ENCODE peak calls at places on chromosomes 5 and 9, in nine cellular contexts. One of them, this sample, is unnamed.

GRCh38 chr9:69874301-69875060 is 53.9 kb downstream of the CFAP95 start:
- DNase-seq in activated T-cell treated with anti-CD3 and anti-CD28 coated beads, Interleukin-2, amount 50 U/mL, for 72 hours: no peak
- DNase-seq in D341Med: no peak
- DNase-seq in mesendoderm: peak; percentile 31
- DNase-seq in NCI-H524 treated with DMSO at 0.1 percent for 48 hours: no peak
- DNase-seq in activated T-helper 1 cell treated with Interleukin-2 at 50 U/mL for 16 hours: no peak
- DNase-seq in germinal center: no peak
- DNase-seq in dorsolateral prefrontal cortex: no peak
- DNase-seq in C1 segment of cervical spinal cord: no peak
- DNase-seq in this sample: no peak

GRCh38 chr9:99197987-99198386 is 23.8 kb downstream of the ALG2 start:
- DNase-seq in D341Med: no peak
- DNase-seq in germinal center: no peak
- DNase-seq in C1 segment of cervical spinal cord: no peak
- DNase-seq in NCI-H524 treated with DMSO at 0.1 percent for 48 hours: no peak
- DNase-seq in activated T-cell treated with anti-CD3 and anti-CD28 coated beads, Interleukin-2, amount 50 U/mL, for 72 hours: no peak
- DNase-seq in activated T-helper 1 cell treated with Interleukin-2 at 50 U/mL for 16 hours: no peak
- DNase-seq in dorsolateral prefrontal cortex: no peak
- DNase-seq in mesendoderm: peak; percentile 22
- DNase-seq in this sample: no peak

GRCh38 chr5:145775893-145776444 is 59.2 kb downstream of the PRELID2 start:
- DNase-seq in NCI-H524 treated with DMSO at 0.1 percent for 48 hours: no peak
- DNase-seq in germinal center: no peak
- DNase-seq in D341Med: no peak
- DNase-seq in activated T-helper 1 cell treated with Interleukin-2 at 50 U/mL for 16 hours: no peak
- DNase-seq in C1 segment of cervical spinal cord: no peak
- DNase-seq in dorsolateral prefrontal cortex: no peak
- DNase-seq in mesendoderm: no peak
- DNase-seq in activated T-cell treated with anti-CD3 and anti-CD28 coated beads, Interleukin-2, amount 50 U/mL, for 72 hours: no peak
- DNase-seq in this sample: no peak

GRCh38 chr9:81653240-81653639 is 36.1 kb downstream of the TLE1 start:
- DNase-seq in NCI-H524 treated with DMSO at 0.1 percent for 48 hours: no peak
- DNase-seq in activated T-helper 1 cell treated with Interleukin-2 at 50 U/mL for 16 hours: no peak
- DNase-seq in mesendoderm: no peak
- DNase-seq in germinal center: no peak
- DNase-seq in C1 segment of cervical spinal cord: no peak
- DNase-seq in dorsolateral prefrontal cortex: no peak
- DNase-seq in D341Med: no peak
- DNase-seq in activated T-cell treated with anti-CD3 and anti-CD28 coated beads, Interleukin-2, amount 50 U/mL, for 72 hours: no peak
- DNase-seq in this sample: no peak

GRCh38 chr5:151772029-151772867 is 494 bp downstream of the G3BP1 start:
- DNase-seq in activated T-helper 1 cell treated with Interleukin-2 at 50 U/mL for 16 hours: no peak
- DNase-seq in dorsolateral prefrontal cortex: peak; percentile 43
- DNase-seq in activated T-cell treated with anti-CD3 and anti-CD28 coated beads, Interleukin-2, amount 50 U/mL, for 72 hours: peak; percentile 53
- DNase-seq in germinal center: peak; percentile 40
- DNase-seq in mesendoderm: peak; percentile 63
- DNase-seq in NCI-H524 treated with DMSO at 0.1 percent for 48 hours: no peak
- DNase-seq in D341Med: peak; percentile 71
- DNase-seq in C1 segment of cervical spinal cord: peak; percentile 68
- DNase-seq in this sample: no peak

GRCh38 chr9:97982191-97982718 is 886 bp upstream of the ANP32B start:
- DNase-seq in NCI-H524 treated with DMSO at 0.1 percent for 48 hours: no peak
- DNase-seq in C1 segment of cervical spinal cord: no peak
- DNase-seq in dorsolateral prefrontal cortex: no peak
- DNase-seq in D341Med: no peak
- DNase-seq in germinal center: no peak
- DNase-seq in activated T-cell treated with anti-CD3 and anti-CD28 coated beads, Interleukin-2, amount 50 U/mL, for 72 hours: no peak
- DNase-seq in mesendoderm: no peak
- DNase-seq in activated T-helper 1 cell treated with Interleukin-2 at 50 U/mL for 16 hours: no peak
- DNase-seq in this sample: no peak

GRCh38 chr5:138605254-138605972 is 30.2 kb upstream of the HSPA9 start:
- DNase-seq in mesendoderm: no peak
- DNase-seq in dorsolateral prefrontal cortex: no peak
- DNase-seq in activated T-helper 1 cell treated with Interleukin-2 at 50 U/mL for 16 hours: no peak
- DNase-seq in NCI-H524 treated with DMSO at 0.1 percent for 48 hours: no peak
- DNase-seq in activated T-cell treated with anti-CD3 and anti-CD28 coated beads, Interleukin-2, amount 50 U/mL, for 72 hours: no peak
- DNase-seq in D341Med: no peak
- DNase-seq in germinal center: no peak
- DNase-seq in C1 segment of cervical spinal cord: no peak
- DNase-seq in this sample: no peak

GRCh38 chr9:130694205-130694604 is 625 bp downstream of the EXOSC2 start:
- DNase-seq in activated T-helper 1 cell treated with Interleukin-2 at 50 U/mL for 16 hours: no peak
- DNase-seq in germinal center: no peak
- DNase-seq in NCI-H524 treated with DMSO at 0.1 percent for 48 hours: no peak
- DNase-seq in dorsolateral prefrontal cortex: no peak
- DNase-seq in D341Med: no peak
- DNase-seq in C1 segment of cervical spinal cord: no peak
- DNase-seq in mesendoderm: no peak
- DNase-seq in activated T-cell treated with anti-CD3 and anti-CD28 coated beads, Interleukin-2, amount 50 U/mL, for 72 hours: no peak
- DNase-seq in this sample: no peak

GRCh38 chr9:131986576-131986975 is 93.1 kb downstream of the MED27 start:
- DNase-seq in activated T-cell treated with anti-CD3 and anti-CD28 coated beads, Interleukin-2, amount 50 U/mL, for 72 hours: no peak
- DNase-seq in D341Med: no peak
- DNase-seq in mesendoderm: no peak
- DNase-seq in NCI-H524 treated with DMSO at 0.1 percent for 48 hours: no peak
- DNase-seq in C1 segment of cervical spinal cord: no peak
- DNase-seq in dorsolateral prefrontal cortex: no peak
- DNase-seq in activated T-helper 1 cell treated with Interleukin-2 at 50 U/mL for 16 hours: no peak
- DNase-seq in germinal center: no peak
- DNase-seq in this sample: no peak

GRCh38 chr9:35481347-35481975 is 8.4 kb upstream of the RUSC2 start:
- DNase-seq in C1 segment of cervical spinal cord: no peak
- DNase-seq in NCI-H524 treated with DMSO at 0.1 percent for 48 hours: no peak
- DNase-seq in activated T-helper 1 cell treated with Interleukin-2 at 50 U/mL for 16 hours: no peak
- DNase-seq in mesendoderm: peak; percentile 60
- DNase-seq in germinal center: peak; percentile 16
- DNase-seq in dorsolateral prefrontal cortex: no peak
- DNase-seq in D341Med: peak; percentile 60
- DNase-seq in activated T-cell treated with anti-CD3 and anti-CD28 coated beads, Interleukin-2, amount 50 U/mL, for 72 hours: peak; percentile 44
- DNase-seq in this sample: no peak

GRCh38 chr5:148507644-148508043 is 123.9 kb downstream of the FBXO38 start:
- DNase-seq in C1 segment of cervical spinal cord: no peak
- DNase-seq in activated T-helper 1 cell treated with Interleukin-2 at 50 U/mL for 16 hours: no peak
- DNase-seq in mesendoderm: no peak
- DNase-seq in germinal center: no peak
- DNase-seq in activated T-cell treated with anti-CD3 and anti-CD28 coated beads, Interleukin-2, amount 50 U/mL, for 72 hours: no peak
- DNase-seq in NCI-H524 treated with DMSO at 0.1 percent for 48 hours: no peak
- DNase-seq in D341Med: no peak
- DNase-seq in dorsolateral prefrontal cortex: no peak
- DNase-seq in this sample: no peak

GRCh38 chr5:176762489-176762888 is 47.9 kb upstream of the UNC5A start:
- DNase-seq in activated T-cell treated with anti-CD3 and anti-CD28 coated beads, Interleukin-2, amount 50 U/mL, for 72 hours: no peak
- DNase-seq in D341Med: no peak
- DNase-seq in dorsolateral prefrontal cortex: no peak
- DNase-seq in NCI-H524 treated with DMSO at 0.1 percent for 48 hours: no peak
- DNase-seq in mesendoderm: peak; percentile 44
- DNase-seq in C1 segment of cervical spinal cord: no peak
- DNase-seq in activated T-helper 1 cell treated with Interleukin-2 at 50 U/mL for 16 hours: no peak
- DNase-seq in germinal center: no peak
- DNase-seq in this sample: no peak

GRCh38 chr9:7862170-7862569 is 62.6 kb upstream of the DMAC1 start:
- DNase-seq in C1 segment of cervical spinal cord: no peak
- DNase-seq in activated T-cell treated with anti-CD3 and anti-CD28 coated beads, Interleukin-2, amount 50 U/mL, for 72 hours: no peak
- DNase-seq in NCI-H524 treated with DMSO at 0.1 percent for 48 hours: no peak
- DNase-seq in dorsolateral prefrontal cortex: no peak
- DNase-seq in activated T-helper 1 cell treated with Interleukin-2 at 50 U/mL for 16 hours: no peak
- DNase-seq in D341Med: no peak
- DNase-seq in mesendoderm: no peak
- DNase-seq in germinal center: no peak
- DNase-seq in this sample: no peak

GRCh38 chr5:98921947-98922508 is 6.8 kb downstream of the CHD1 start:
- DNase-seq in NCI-H524 treated with DMSO at 0.1 percent for 48 hours: no peak
- DNase-seq in C1 segment of cervical spinal cord: no peak
- DNase-seq in germinal center: no peak
- DNase-seq in mesendoderm: no peak
- DNase-seq in dorsolateral prefrontal cortex: no peak
- DNase-seq in activated T-helper 1 cell treated with Interleukin-2 at 50 U/mL for 16 hours: no peak
- DNase-seq in activated T-cell treated with anti-CD3 and anti-CD28 coated beads, Interleukin-2, amount 50 U/mL, for 72 hours: no peak
- DNase-seq in D341Med: no peak
- DNase-seq in this sample: no peak

GRCh38 chr9:93680445-93681315 is 104.3 kb downstream of the PHF2 start:
- DNase-seq in C1 segment of cervical spinal cord: no peak
- DNase-seq in mesendoderm: no peak
- DNase-seq in activated T-helper 1 cell treated with Interleukin-2 at 50 U/mL for 16 hours: no peak
- DNase-seq in D341Med: peak; percentile 33
- DNase-seq in NCI-H524 treated with DMSO at 0.1 percent for 48 hours: no peak
- DNase-seq in activated T-cell treated with anti-CD3 and anti-CD28 coated beads, Interleukin-2, amount 50 U/mL, for 72 hours: no peak
- DNase-seq in germinal center: no peak
- DNase-seq in dorsolateral prefrontal cortex: peak; percentile 19
- DNase-seq in this sample: no peak

GRCh38 chr5:35954175-35954574 is 15.8 kb upstream of the CAPSL start:
- DNase-seq in mesendoderm: peak; percentile 11
- DNase-seq in activated T-helper 1 cell treated with Interleukin-2 at 50 U/mL for 16 hours: no peak
- DNase-seq in D341Med: no peak
- DNase-seq in germinal center: no peak
- DNase-seq in C1 segment of cervical spinal cord: no peak
- DNase-seq in activated T-cell treated with anti-CD3 and anti-CD28 coated beads, Interleukin-2, amount 50 U/mL, for 72 hours: peak; percentile 16
- DNase-seq in NCI-H524 treated with DMSO at 0.1 percent for 48 hours: no peak
- DNase-seq in dorsolateral prefrontal cortex: no peak
- DNase-seq in this sample: no peak

GRCh38 chr5:103224894-103225246 is 33.7 kb upstream of the MACIR start:
- DNase-seq in NCI-H524 treated with DMSO at 0.1 percent for 48 hours: no peak
- DNase-seq in D341Med: no peak
- DNase-seq in C1 segment of cervical spinal cord: no peak
- DNase-seq in activated T-helper 1 cell treated with Interleukin-2 at 50 U/mL for 16 hours: no peak
- DNase-seq in dorsolateral prefrontal cortex: no peak
- DNase-seq in activated T-cell treated with anti-CD3 and anti-CD28 coated beads, Interleukin-2, amount 50 U/mL, for 72 hours: no peak
- DNase-seq in germinal center: no peak
- DNase-seq in mesendoderm: no peak
- DNase-seq in this sample: no peak

GRCh38 chr5:78003914-78004313 is 227.8 kb upstream of the TBCA start:
- DNase-seq in C1 segment of cervical spinal cord: no peak
- DNase-seq in dorsolateral prefrontal cortex: no peak
- DNase-seq in activated T-cell treated with anti-CD3 and anti-CD28 coated beads, Interleukin-2, amount 50 U/mL, for 72 hours: no peak
- DNase-seq in NCI-H524 treated with DMSO at 0.1 percent for 48 hours: peak; percentile 56
- DNase-seq in D341Med: no peak
- DNase-seq in mesendoderm: no peak
- DNase-seq in activated T-helper 1 cell treated with Interleukin-2 at 50 U/mL for 16 hours: no peak
- DNase-seq in germinal center: no peak
- DNase-seq in this sample: no peak

GRCh38 chr5:67020231-67020630 is 176.4 kb downstream of the CD180 start:
- DNase-seq in activated T-helper 1 cell treated with Interleukin-2 at 50 U/mL for 16 hours: no peak
- DNase-seq in D341Med: no peak
- DNase-seq in germinal center: no peak
- DNase-seq in activated T-cell treated with anti-CD3 and anti-CD28 coated beads, Interleukin-2, amount 50 U/mL, for 72 hours: no peak
- DNase-seq in dorsolateral prefrontal cortex: no peak
- DNase-seq in C1 segment of cervical spinal cord: no peak
- DNase-seq in mesendoderm: no peak
- DNase-seq in NCI-H524 treated with DMSO at 0.1 percent for 48 hours: no peak
- DNase-seq in this sample: no peak

GRCh38 chr5:134603059-134603458 is 29.6 kb downstream of the SAR1B start:
- DNase-seq in dorsolateral prefrontal cortex: no peak
- DNase-seq in NCI-H524 treated with DMSO at 0.1 percent for 48 hours: no peak
- DNase-seq in D341Med: no peak
- DNase-seq in C1 segment of cervical spinal cord: no peak
- DNase-seq in germinal center: no peak
- DNase-seq in mesendoderm: no peak
- DNase-seq in activated T-helper 1 cell treated with Interleukin-2 at 50 U/mL for 16 hours: no peak
- DNase-seq in activated T-cell treated with anti-CD3 and anti-CD28 coated beads, Interleukin-2, amount 50 U/mL, for 72 hours: no peak
- DNase-seq in this sample: no peak

GRCh38 chr5:116296335-116297072 is 211.7 kb downstream of the COMMD10 start:
- DNase-seq in D341Med: no peak
- DNase-seq in activated T-helper 1 cell treated with Interleukin-2 at 50 U/mL for 16 hours: no peak
- DNase-seq in C1 segment of cervical spinal cord: no peak
- DNase-seq in germinal center: no peak
- DNase-seq in NCI-H524 treated with DMSO at 0.1 percent for 48 hours: peak; percentile 28
- DNase-seq in activated T-cell treated with anti-CD3 and anti-CD28 coated beads, Interleukin-2, amount 50 U/mL, for 72 hours: no peak
- DNase-seq in dorsolateral prefrontal cortex: no peak
- DNase-seq in mesendoderm: no peak
- DNase-seq in this sample: no peak

GRCh38 chr9:11821541-11821940 is 871.6 kb upstream of the TYRP1 start:
- DNase-seq in NCI-H524 treated with DMSO at 0.1 percent for 48 hours: peak; percentile 50
- DNase-seq in activated T-helper 1 cell treated with Interleukin-2 at 50 U/mL for 16 hours: no peak
- DNase-seq in mesendoderm: no peak
- DNase-seq in C1 segment of cervical spinal cord: no peak
- DNase-seq in activated T-cell treated with anti-CD3 and anti-CD28 coated beads, Interleukin-2, amount 50 U/mL, for 72 hours: no peak
- DNase-seq in D341Med: no peak
- DNase-seq in dorsolateral prefrontal cortex: no peak
- DNase-seq in germinal center: no peak
- DNase-seq in this sample: no peak

This sample was measured in T-helper 17 cell.